ENCODE peak calls at places on chromosomes 5 and 9, in ten cellular contexts. K, A, F, Q, D, J, N, T, G and R are unnamed samples.
A peak's percentile ranks its signal among the peaks of the same experiment; 100 is the strongest.

GRCh38 chr5:61450170-61450815 is 118.2 kb downstream of the ZSWIM6 start:
- DNase-seq in Q (no peak), T (peak; percentile 78), F (no peak), K (no peak), D (no peak), A (no peak), N (peak; percentile 81), G (peak; percentile 88), J (peak; percentile 88), R (no peak)

GRCh38 chr5:143259254-143259605 is 144.3 kb downstream of the NR3C1 start:
- DNase-seq in G (no peak), K (no peak), Q (no peak), F (no peak), N (no peak), T (no peak), A (no peak), J (no peak), D (no peak), R (no peak)

GRCh38 chr9:35114113-35114847 is 1.4 kb downstream of the ATOSB start:
- DNase-seq in F (no peak), G (peak; percentile 87), T (peak; percentile 98), Q (peak; percentile 43), K (peak; percentile 39), N (peak; percentile 83), D (peak; percentile 45), A (no peak), J (peak; percentile 96), R (peak; percentile 80)

GRCh38 chr9:113998529-113999255 is 79.4 kb downstream of the AMBP start:
- DNase-seq in Q (no peak), T (no peak), A (peak; percentile 27), N (no peak), K (no peak), F (no peak), G (no peak), D (no peak), J (no peak), R (peak; percentile 23)

GRCh38 chr9:33135086-33135958 is 31.8 kb downstream of the B4GALT1 start:
- DNase-seq in T (no peak), Q (no peak), K (no peak), J (no peak), N (no peak), G (peak; percentile 35), D (no peak), F (no peak), A (no peak), R (no peak)

GRCh38 chr5:3209918-3210317 is 385.7 kb upstream of the IRX1 start:
- DNase-seq in F (no peak), A (no peak), D (no peak), J (no peak), T (no peak), G (no peak), Q (no peak), K (no peak), N (no peak), R (no peak)

GRCh38 chr5:74864823-74865222 is 1.4 kb downstream of the FAM169A start:
- DNase-seq in F (no peak), D (no peak), A (no peak), N (no peak), K (no peak), Q (no peak), J (no peak), G (no peak), T (no peak), R (no peak)

GRCh38 chr5:132746592-132747063 is 598 bp upstream of the CCNI2 start:
- DNase-seq in F (peak; percentile 27), D (no peak), Q (peak; percentile 25), J (no peak), G (peak; percentile 50), T (no peak), A (peak; percentile 66), K (no peak), N (no peak), R (no peak)